ENCODE peak calls at places on chromosomes 11 and 22, in five cellular contexts. R is activated naive CD8-positive, alpha-beta T cell treated with anti-CD3 and anti-CD28 coated beads, Interleukin-2, amount 50 U/mL, for 24 hours; W is EH; F is neuronal stem cell; G is T-helper 1 cell. P is an unnamed sample.

GRCh38 chr11:6703247-6704063 is 20.3 kb upstream of the MRPL17 start:
- DNase-seq in R (no peak), W (peak), F (peak), G (peak), P (peak)

GRCh38 chr11:132632641-132633124 is 899.6 kb downstream of the OPCML start:
- DNase-seq in R (no peak), W (peak), F (no peak), G (no peak), P (no peak)

GRCh38 chr22:50162391-50162956 is 8.1 kb upstream of the PANX2 start:
- DNase-seq in R (no peak), W (no peak), F (no peak), G (no peak), P (no peak)

GRCh38 chr22:43698403-43698802 is 113.7 kb downstream of the EFCAB6 start:
- DNase-seq in R (no peak), W (no peak), F (no peak), G (no peak), P (no peak)

GRCh38 chr11:61293869-61294716 is 1.0 kb downstream of the VWCE start:
- DNase-seq in R (peak), W (peak), F (peak), G (no peak), P (no peak)

GRCh38 chr11:19389787-19390303 is 149.1 kb upstream of the E2F8 start:
- DNase-seq in R (no peak), W (peak), F (no peak), G (no peak), P (no peak)

GRCh38 chr11:123461164-123461563 is 31.1 kb downstream of the GRAMD1B start:
- DNase-seq in R (no peak), W (no peak), F (no peak), G (no peak), P (no peak)

GRCh38 chr22:17601031-17601430 is 27.5 kb downstream of the ATP6V1E1 start:
- DNase-seq in R (no peak), W (peak), F (no peak), G (no peak), P (no peak)

GRCh38 chr22:43533656-43534428 is 122.0 kb downstream of the MPPED1 start:
- DNase-seq in R (no peak), W (no peak), F (no peak), G (no peak), P (no peak)

GRCh38 chr22:42648368-42649260 is 578 bp downstream of the CYB5R3 start:
- DNase-seq in R (peak), W (peak), F (no peak), G (peak), P (peak)

GRCh38 chr22:21961886-21962654 is 9.4 kb upstream of the PPM1F start:
- DNase-seq in R (no peak), W (peak), F (no peak), G (no peak), P (no peak)

GRCh38 chr22:37060801-37061610 is 9.5 kb downstream of the KCTD17 start:
- DNase-seq in R (peak), W (no peak), F (no peak), G (no peak), P (no peak)

GRCh38 chr22:47063606-47064005 is 301.2 kb downstream of the TBC1D22A start:
- DNase-seq in R (no peak), W (no peak), F (no peak), G (no peak), P (no peak)

GRCh38 chr22:46358766-46359165 is 23.3 kb downstream of the TRMU start:
- DNase-seq in R (no peak), W (no peak), F (no peak), G (no peak), P (no peak)

GRCh38 chr11:45444796-45445195 is 158.7 kb upstream of the SYT13 start:
- DNase-seq in R (no peak), W (no peak), F (no peak), G (no peak), P (no peak)

GRCh38 chr11:7321708-7322448 is 70.2 kb downstream of the SYT9 start:
- DNase-seq in R (no peak), W (no peak), F (no peak), G (no peak), P (no peak)

GRCh38 chr11:567629-568258 is 7.0 kb downstream of the RASSF7 start:
- DNase-seq in R (no peak), W (no peak), F (no peak), G (peak), P (peak)

GRCh38 chr11:128573674-128574073 is 13.7 kb downstream of the ETS1 start:
- DNase-seq in R (no peak), W (no peak), F (no peak), G (no peak), P (no peak)

GRCh38 chr11:83827940-83828554 is 541.9 kb upstream of the CCDC90B start:
- DNase-seq in R (no peak), W (peak), F (peak), G (no peak), P (peak)

GRCh38 chr11:79864882-79865281 is 424.1 kb upstream of the TENM4 start:
- DNase-seq in R (no peak), W (no peak), F (no peak), G (no peak), P (no peak)

GRCh38 chr22:37225481-37225880 is 13.2 kb upstream of the SSTR3 start:
- DNase-seq in R (no peak), W (peak), F (no peak), G (no peak), P (no peak)

GRCh38 chr11:19714093-19714386 is 1.4 kb downstream of the NAV2 start:
- DNase-seq in R (no peak), W (peak), F (no peak), G (no peak), P (no peak)

GRCh38 chr11:120858740-120859139 is 165.2 kb upstream of the TBCEL start:
- DNase-seq in R (no peak), W (peak), F (no peak), G (no peak), P (no peak)

GRCh38 chr11:47590026-47590861 is 3.8 kb downstream of the FAM180B start:
- DNase-seq in R (no peak), W (no peak), F (no peak), G (no peak), P (peak)

GRCh38 chr22:37626144-37626543 is 13.3 kb upstream of the SH3BP1 start:
- DNase-seq in R (no peak), W (no peak), F (no peak), G (no peak), P (no peak)

GRCh38 chr22:32016081-32016480 is 27.0 kb upstream of the SLC5A1 start:
- DNase-seq in R (no peak), W (no peak), F (no peak), G (no peak), P (no peak)

GRCh38 chr11:31981457-31981856 is 109.4 kb upstream of the RCN1 start:
- DNase-seq in R (no peak), W (peak), F (no peak), G (no peak), P (no peak)

GRCh38 chr22:37165066-37165465 is 15.3 kb upstream of the IL2RB start:
- DNase-seq in R (no peak), W (no peak), F (no peak), G (no peak), P (no peak)

GRCh38 chr11:127733552-127733951 is 733.0 kb upstream of the KIRREL3 start:
- DNase-seq in R (no peak), W (no peak), F (no peak), G (no peak), P (no peak)

GRCh38 chr11:15038963-15039362 is 34.4 kb upstream of the CALCB start:
- DNase-seq in R (no peak), W (peak), F (no peak), G (no peak), P (no peak)

GRCh38 chr11:115147243-115147807 is 356.9 kb downstream of the CADM1 start:
- DNase-seq in R (no peak), W (no peak), F (no peak), G (no peak), P (no peak)

GRCh38 chr11:66291706-66292542 is at the start of gene TMEM151A:
- DNase-seq in R (no peak), W (no peak), F (no peak), G (no peak), P (peak)